ENCODE peak calls at places on chromosome 22, in six cellular contexts. E is CD8-positive, alpha-beta memory T cell; Q is lung; B is neural progenitor cell; Y is right lobe of liver; Z is sigmoid colon. K is an unnamed sample.

GRCh38 chr22:25716637-25717036 is 25.4 kb upstream of the MYO18B start:
- DNase-seq in E (no peak), Q (no peak), B (peak; percentile 11), Y (no peak), Z (no peak), K (no peak)

GRCh38 chr22:35596821-35597220 is 20.3 kb downstream of the MB start:
- DNase-seq in E (no peak), Q (no peak), B (no peak), Y (no peak), Z (peak; percentile 92), K (peak; percentile 79)

GRCh38 chr22:46994983-46995382 is 232.5 kb downstream of the TBC1D22A start:
- DNase-seq in E (no peak), Q (no peak), B (no peak), Y (no peak), Z (peak; percentile 39), K (no peak)

GRCh38 chr22:36900880-36901279 is 12.5 kb upstream of the CSF2RB start:
- DNase-seq in E (no peak), Q (no peak), B (peak; percentile 45), Y (no peak), Z (no peak), K (no peak)

GRCh38 chr22:21657020-21657360 is 8.8 kb upstream of the PPIL2 start:
- DNase-seq in E (no peak), Q (no peak), B (no peak), Y (no peak), Z (no peak), K (no peak)

GRCh38 chr22:20926243-20926642 is 9.0 kb downstream of the CRKL start:
- DNase-seq in E (no peak), Q (no peak), B (no peak), Y (no peak), Z (no peak), K (no peak)

GRCh38 chr22:11627798-11628650 is 3900.0 kb upstream of the OR11H1 start:
- DNase-seq in E (no peak), Q (no peak), B (no peak), Y (no peak), Z (no peak), K (no peak)

GRCh38 chr22:29093980-29094379 is 21.1 kb downstream of the KREMEN1 start:
- DNase-seq in E (no peak), Q (no peak), B (no peak), Y (no peak), Z (no peak), K (no peak)

GRCh38 chr22:43884600-43885318 is 7.1 kb downstream of the PNPLA5 start:
- DNase-seq in E (no peak), Q (peak; percentile 48), B (peak; percentile 77), Y (peak; percentile 79), Z (peak; percentile 61), K (peak; percentile 71)

GRCh38 chr22:36443198-36443770 is 38.2 kb downstream of the TXN2 start:
- DNase-seq in E (no peak), Q (no peak), B (no peak), Y (no peak), Z (no peak), K (no peak)

GRCh38 chr22:42330953-42331525 is 60.6 kb upstream of the TCF20 start:
- DNase-seq in E (no peak), Q (no peak), B (peak; percentile 39), Y (no peak), Z (no peak), K (no peak)

GRCh38 chr22:26666035-26666338 is 8.6 kb downstream of the MIAT start:
- DNase-seq in E (no peak), Q (no peak), B (no peak), Y (no peak), Z (no peak), K (no peak)

GRCh38 chr22:42287174-42287890 is 16.9 kb upstream of the TCF20 start:
- DNase-seq in E (no peak), Q (no peak), B (no peak), Y (no peak), Z (no peak), K (no peak)

GRCh38 chr22:36331912-36332622 is 55.7 kb downstream of the MYH9 start:
- DNase-seq in E (peak; percentile 83), Q (no peak), B (no peak), Y (peak; percentile 79), Z (peak; percentile 91), K (peak; percentile 76)

GRCh38 chr22:36510966-36511881 is 4.4 kb upstream of the FOXRED2 start:
- DNase-seq in E (no peak), Q (no peak), B (peak; percentile 74), Y (no peak), Z (no peak), K (no peak)

GRCh38 chr22:49295851-49296560 is 531.7 kb downstream of the BRD1 start:
- DNase-seq in E (peak; percentile 37), Q (no peak), B (no peak), Y (no peak), Z (no peak), K (no peak)

GRCh38 chr22:22703715-22704114 is 59.3 kb downstream of the GGTLC2 start:
- DNase-seq in E (no peak), Q (no peak), B (no peak), Y (peak; percentile 58), Z (no peak), K (no peak)

GRCh38 chr22:43833286-43834240 is 21.5 kb upstream of the EFCAB6 start:
- DNase-seq in E (peak; percentile 13), Q (no peak), B (no peak), Y (peak; percentile 13), Z (peak; percentile 36), K (no peak)

GRCh38 chr22:36658900-36659299 is 44.7 kb downstream of the CACNG2 start:
- DNase-seq in E (no peak), Q (no peak), B (no peak), Y (no peak), Z (no peak), K (no peak)

GRCh38 chr22:32469799-32470212 is 4.8 kb upstream of the FBXO7 start:
- DNase-seq in E (no peak), Q (no peak), B (no peak), Y (no peak), Z (peak; percentile 75), K (no peak)

GRCh38 chr22:32880906-32881596 is 79.5 kb downstream of the TIMP3 start:
- DNase-seq in E (no peak), Q (peak; percentile 58), B (no peak), Y (peak; percentile 58), Z (peak; percentile 80), K (peak; percentile 90)

GRCh38 chr22:36808611-36809344 is 8.1 kb downstream of the PVALB start:
- DNase-seq in E (no peak), Q (no peak), B (no peak), Y (no peak), Z (no peak), K (no peak)

GRCh38 chr22:38872172-38872830 is at the start of gene CBX6:
- DNase-seq in E (peak; percentile 95), Q (peak; percentile 94), B (peak; percentile 99), Y (peak; percentile 96), Z (peak; percentile 98), K (peak; percentile 98)
- H3K27ac ChIP-seq in E (peak within 1 kb of the TSS; percentile 64), Q (peak within 1 kb of the TSS; percentile 94), B (no peak within 1 kb of the TSS), Y (peak within 1 kb of the TSS; percentile 81), Z (peak within 1 kb of the TSS; percentile 92), K (peak within 1 kb of the TSS; percentile 99)

DNA sequence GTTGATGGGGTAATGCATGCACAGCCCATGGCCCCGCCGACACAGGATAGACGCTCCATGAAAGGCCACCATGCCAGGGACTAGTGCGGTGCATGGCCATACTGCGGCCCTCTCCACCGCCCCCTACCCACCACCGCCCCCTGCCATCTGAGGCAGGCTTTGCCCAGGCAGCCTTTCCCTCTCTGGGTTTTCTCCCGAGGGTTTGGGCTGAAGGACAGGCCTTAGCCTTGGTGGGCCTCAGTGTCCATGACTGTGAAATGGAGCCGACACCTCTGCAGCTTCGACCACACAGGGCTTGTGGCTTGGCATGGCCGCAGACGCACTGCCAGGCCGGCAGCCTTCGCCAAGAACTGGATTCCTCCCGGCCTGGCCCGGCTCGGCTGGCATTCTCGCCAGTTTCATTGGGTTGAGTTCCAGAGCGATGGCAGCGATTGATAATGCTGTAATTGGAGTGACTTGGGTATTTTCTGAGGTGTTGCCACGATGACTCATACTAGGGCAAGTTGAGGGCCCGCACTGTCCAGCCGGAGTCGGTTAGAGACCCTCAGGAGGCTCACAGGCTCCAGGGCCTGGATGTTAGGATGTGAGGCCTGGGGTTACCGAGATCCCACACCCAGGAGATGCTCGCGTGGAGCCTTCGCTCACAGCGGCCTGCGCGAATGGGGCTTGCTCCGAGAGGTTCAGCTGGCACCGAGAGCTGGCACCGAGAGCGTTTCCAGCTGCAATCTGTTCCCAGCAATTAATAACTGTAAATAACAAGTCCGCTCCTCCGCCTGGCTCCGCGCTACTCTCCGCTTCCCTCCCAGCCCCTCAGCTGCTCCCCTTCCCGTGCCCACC is 111.2 kb downstream of the WNT7B start:
- DNase-seq in E (no peak), Q (no peak), B (no peak), Y (no peak), Z (peak; percentile 59), K (no peak)
- H3K27me3 ChIP-seq in E (peaks cover 13% of the 10 kb centered on the region), Q (no peaks in the 10 kb centered on the region), B (peaks cover 71% of the 10 kb centered on the region), Y (no peaks in the 10 kb centered on the region), Z (peaks cover 29% of the 10 kb centered on the region), K (peaks cover 38% of the 10 kb centered on the region)

GRCh38 chr22:50529416-50530279 is at the start of gene TYMP:
- DNase-seq in E (peak; percentile 75), Q (peak; percentile 81), B (peak; percentile 44), Y (peak; percentile 92), Z (peak; percentile 86), K (peak; percentile 66)
- H3K4me1 ChIP-seq in E (peaks cover 25% of the 10 kb centered on the region), Q (peaks cover 20% of the 10 kb centered on the region), B (peaks cover 24% of the 10 kb centered on the region), Y (peaks cover 12% of the 10 kb centered on the region), Z (peaks cover 52% of the 10 kb centered on the region), K (peaks cover 56% of the 10 kb centered on the region)

DNA sequence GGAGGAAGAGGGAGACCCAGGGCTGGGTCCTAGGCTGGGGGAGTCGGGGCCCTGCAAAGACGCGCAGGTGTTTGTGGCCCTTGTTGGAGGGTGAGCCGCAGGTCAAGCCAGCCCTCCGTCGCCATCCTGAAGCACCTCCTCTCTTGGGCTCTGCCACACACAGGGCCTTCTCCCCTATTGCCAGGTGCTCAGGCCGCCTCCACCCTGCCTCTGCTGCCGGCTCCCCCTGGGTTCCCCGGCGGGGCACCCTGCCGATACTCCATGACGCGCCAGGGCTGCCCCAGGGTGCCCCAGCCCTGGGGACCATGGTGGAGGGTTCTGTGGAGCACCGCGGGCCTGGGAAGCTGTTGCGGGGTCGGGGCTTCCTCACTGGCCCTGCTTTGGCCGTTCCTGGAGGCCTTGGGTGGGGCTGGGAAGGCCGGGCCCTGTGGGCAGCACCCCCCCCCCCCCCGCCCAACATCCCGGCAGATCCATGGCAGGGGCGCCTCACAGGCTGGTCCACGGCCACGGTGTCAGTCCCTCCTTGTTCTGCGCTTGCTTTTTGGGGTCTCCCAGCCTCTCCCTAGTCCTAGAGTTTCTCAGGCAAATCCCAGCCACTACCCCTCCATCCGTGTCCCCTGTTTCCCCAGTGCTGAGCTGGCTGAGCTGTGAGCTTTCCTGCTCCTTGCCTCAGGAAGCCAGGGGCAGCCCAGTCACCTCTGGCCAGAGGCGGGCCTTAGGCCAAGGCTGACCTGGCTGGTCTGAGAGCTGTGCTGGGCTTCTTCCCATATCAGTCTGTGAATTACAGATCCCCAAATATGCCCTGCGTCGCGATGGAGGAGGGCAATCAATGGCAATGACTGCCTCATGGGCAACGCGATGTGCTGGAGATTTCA is 2.3 kb upstream of the ADORA2A start:
- DNase-seq in E (no peak), Q (no peak), B (no peak), Y (no peak), Z (no peak), K (no peak)
- H3K27ac ChIP-seq in E (no peak overlapping the region), Q (peak overlapping the region; percentile 12), B (no peak overlapping the region), Y (peak overlapping the region; percentile 82), Z (no peak overlapping the region), K (peak overlapping the region; percentile 89)